ENCODE peak calls at places on chromosomes 7 and 10, in nine cellular contexts. G is nephron progenitor cell, Q is renal cortical epithelial cell, Z is NCI-H524, R is fibroblast of pulmonary artery, E is small intestine, J is BJ, A is WERI-Rb-1, O is hippocampal formation. K is an unnamed sample.

GRCh38 chr10:110016037-110016436 is 8.3 kb downstream of the ADD3 start:
- DNase-seq in G (no peak), Q (peak; percentile 48), Z (no peak), R (peak; percentile 36), E (peak; percentile 60), J (no peak), A (no peak), O (no peak), K (peak; percentile 49)

GRCh38 chr10:77533156-77533886 is 104.3 kb downstream of the KCNMA1 start:
- DNase-seq in G (no peak), Q (peak; percentile 88), Z (no peak), R (no peak), E (peak; percentile 28), J (no peak), A (no peak), O (no peak), K (no peak)

GRCh38 chr10:47042815-47043750 is 131.9 kb downstream of the PTPN20 start:
- DNase-seq in G (no peak), Q (no peak), Z (peak; percentile 52), R (no peak), E (no peak), J (no peak), A (no peak), O (no peak), K (no peak)

GRCh38 chr7:1415389-1415990 is 43.8 kb downstream of the MICALL2 start:
- DNase-seq in G (no peak), Q (no peak), Z (no peak), R (no peak), E (no peak), J (no peak), A (no peak), O (no peak), K (no peak)

GRCh38 chr10:23171232-23171876 is 20.8 kb upstream of the PTF1A start:
- DNase-seq in G (peak; percentile 87), Q (peak; percentile 19), Z (no peak), R (peak; percentile 60), E (no peak), J (no peak), A (no peak), O (no peak), K (no peak)

GRCh38 chr7:106563466-106564150 is 97.3 kb downstream of the CCDC71L start:
- DNase-seq in G (no peak), Q (peak; percentile 59), Z (no peak), R (peak; percentile 36), E (no peak), J (no peak), A (no peak), O (no peak), K (no peak)

GRCh38 chr7:64310426-64310825 is 3.3 kb upstream of the ZNF736 start:
- DNase-seq in G (no peak), Q (no peak), Z (no peak), R (no peak), E (no peak), J (no peak), A (no peak), O (no peak), K (no peak)

GRCh38 chr7:148515237-148515636 is 75.3 kb upstream of the C7orf33 start:
- DNase-seq in G (no peak), Q (no peak), Z (no peak), R (no peak), E (no peak), J (no peak), A (no peak), O (no peak), K (no peak)

GRCh38 chr10:67599597-67599996 is 96.4 kb downstream of the CTNNA3 start:
- DNase-seq in G (no peak), Q (no peak), Z (no peak), R (no peak), E (no peak), J (no peak), A (no peak), O (no peak), K (no peak)

GRCh38 chr10:71873582-71874182 is 22.6 kb upstream of the PSAP start:
- DNase-seq in G (no peak), Q (no peak), Z (no peak), R (no peak), E (no peak), J (no peak), A (no peak), O (no peak), K (no peak)

GRCh38 chr7:38825721-38826440 is 83.1 kb downstream of the VPS41 start:
- DNase-seq in G (no peak), Q (peak; percentile 51), Z (no peak), R (no peak), E (no peak), J (no peak), A (no peak), O (no peak), K (no peak)

GRCh38 chr7:159166530-159166929 is 21.9 kb upstream of the VIPR2 start:
- DNase-seq in G (no peak), Q (no peak), Z (no peak), R (no peak), E (no peak), J (no peak), A (no peak), O (no peak), K (no peak)

GRCh38 chr7:131370523-131370968 is 42.9 kb downstream of the MKLN1 start:
- DNase-seq in G (no peak), Q (peak; percentile 80), Z (no peak), R (peak; percentile 53), E (peak; percentile 28), J (no peak), A (no peak), O (no peak), K (no peak)

GRCh38 chr10:92699518-92700272 is 9.9 kb downstream of the HHEX start:
- DNase-seq in G (peak; percentile 52), Q (no peak), Z (peak; percentile 24), R (peak; percentile 47), E (no peak), J (no peak), A (no peak), O (no peak), K (peak; percentile 61)

GRCh38 chr7:51209426-51209825 is 107.2 kb downstream of the COBL start:
- DNase-seq in G (no peak), Q (no peak), Z (no peak), R (no peak), E (no peak), J (no peak), A (no peak), O (no peak), K (no peak)